ENCODE peak calls at places on chromosomes 2 and 18, in eight cellular contexts. One of them, this sample, is unnamed.

GRCh38 chr2:120833127-120833675 is 97.5 kb downstream of the GLI2 start:
- DNase-seq in heart right ventricle: no peak
- DNase-seq in K562: peak; percentile 9
- DNase-seq in kidney: no peak
- DNase-seq in BE2C: no peak
- DNase-seq in neural progenitor cell: no peak
- DNase-seq in AG10803: no peak
- DNase-seq in heart left ventricle: peak; percentile 33
- DNase-seq in this sample: no peak

GRCh38 chr2:88350641-88351601 is 101.6 kb downstream of the FOXI3 start:
- DNase-seq in heart right ventricle: peak; percentile 22
- DNase-seq in K562: peak; percentile 73
- DNase-seq in kidney: peak; percentile 78
- DNase-seq in BE2C: peak; percentile 28
- DNase-seq in neural progenitor cell: peak; percentile 84
- DNase-seq in AG10803: peak; percentile 18
- DNase-seq in heart left ventricle: peak; percentile 68
- DNase-seq in this sample: peak; percentile 31

GRCh38 chr2:191255756-191256312 is 10.6 kb downstream of the MYO1B start:
- DNase-seq in heart right ventricle: no peak
- DNase-seq in K562: no peak
- DNase-seq in kidney: no peak
- DNase-seq in BE2C: peak; percentile 28
- DNase-seq in neural progenitor cell: no peak
- DNase-seq in AG10803: no peak
- DNase-seq in heart left ventricle: no peak
- DNase-seq in this sample: no peak

GRCh38 chr2:8672940-8673339 is 8.9 kb upstream of the ID2 start:
- DNase-seq in heart right ventricle: no peak
- DNase-seq in K562: no peak
- DNase-seq in kidney: no peak
- DNase-seq in BE2C: no peak
- DNase-seq in neural progenitor cell: no peak
- DNase-seq in AG10803: no peak
- DNase-seq in heart left ventricle: no peak
- DNase-seq in this sample: no peak

GRCh38 chr2:99860720-99861375 is 281.5 kb downstream of the AFF3 start:
- DNase-seq in heart right ventricle: no peak
- DNase-seq in K562: no peak
- DNase-seq in kidney: no peak
- DNase-seq in BE2C: no peak
- DNase-seq in neural progenitor cell: no peak
- DNase-seq in AG10803: peak; percentile 41
- DNase-seq in heart left ventricle: no peak
- DNase-seq in this sample: no peak

GRCh38 chr18:58953627-58954026 is 89.0 kb downstream of the ZNF532 start:
- DNase-seq in heart right ventricle: peak; percentile 69
- DNase-seq in K562: no peak
- DNase-seq in kidney: no peak
- DNase-seq in BE2C: peak; percentile 27
- DNase-seq in neural progenitor cell: no peak
- DNase-seq in AG10803: no peak
- DNase-seq in heart left ventricle: no peak
- DNase-seq in this sample: peak; percentile 59

GRCh38 chr18:55781481-55781957 is 193.5 kb upstream of the TCF4 start:
- DNase-seq in heart right ventricle: peak; percentile 63
- DNase-seq in K562: peak; percentile 54
- DNase-seq in kidney: no peak
- DNase-seq in BE2C: peak; percentile 56
- DNase-seq in neural progenitor cell: peak; percentile 72
- DNase-seq in AG10803: peak; percentile 84
- DNase-seq in heart left ventricle: no peak
- DNase-seq in this sample: peak; percentile 76

GRCh38 chr2:8312861-8313768 is 368.7 kb upstream of the ID2 start:
- DNase-seq in heart right ventricle: no peak
- DNase-seq in K562: peak; percentile 70
- DNase-seq in kidney: no peak
- DNase-seq in BE2C: peak; percentile 57
- DNase-seq in neural progenitor cell: peak; percentile 39
- DNase-seq in AG10803: no peak
- DNase-seq in heart left ventricle: no peak
- DNase-seq in this sample: peak; percentile 82

GRCh38 chr18:36247036-36247435 is 50.5 kb upstream of the FHOD3 start:
- DNase-seq in heart right ventricle: no peak
- DNase-seq in K562: no peak
- DNase-seq in kidney: no peak
- DNase-seq in BE2C: no peak
- DNase-seq in neural progenitor cell: no peak
- DNase-seq in AG10803: no peak
- DNase-seq in heart left ventricle: no peak
- DNase-seq in this sample: no peak

GRCh38 chr18:76265375-76266225 is 229.4 kb downstream of the ZNF516 start:
- DNase-seq in heart right ventricle: no peak
- DNase-seq in K562: no peak
- DNase-seq in kidney: peak; percentile 89
- DNase-seq in BE2C: no peak
- DNase-seq in neural progenitor cell: no peak
- DNase-seq in AG10803: peak; percentile 63
- DNase-seq in heart left ventricle: no peak
- DNase-seq in this sample: no peak

GRCh38 chr2:113847144-113847543 is 42.7 kb upstream of the ACTR3 start:
- DNase-seq in heart right ventricle: no peak
- DNase-seq in K562: peak; percentile 40
- DNase-seq in kidney: no peak
- DNase-seq in BE2C: no peak
- DNase-seq in neural progenitor cell: no peak
- DNase-seq in AG10803: peak; percentile 54
- DNase-seq in heart left ventricle: no peak
- DNase-seq in this sample: no peak

GRCh38 chr18:58860747-58861224 is 3.9 kb upstream of the ZNF532 start:
- DNase-seq in heart right ventricle: no peak
- DNase-seq in K562: no peak
- DNase-seq in kidney: no peak
- DNase-seq in BE2C: no peak
- DNase-seq in neural progenitor cell: no peak
- DNase-seq in AG10803: no peak
- DNase-seq in heart left ventricle: no peak
- DNase-seq in this sample: no peak

GRCh38 chr18:5627756-5628511 is 84.1 kb upstream of the EPB41L3 start:
- DNase-seq in heart right ventricle: peak; percentile 19
- DNase-seq in K562: no peak
- DNase-seq in kidney: peak; percentile 78
- DNase-seq in BE2C: no peak
- DNase-seq in neural progenitor cell: no peak
- DNase-seq in AG10803: no peak
- DNase-seq in heart left ventricle: no peak
- DNase-seq in this sample: no peak
- H3K4me3 ChIP-seq in heart right ventricle: peak overlapping the region; percentile 52
- H3K4me3 ChIP-seq in K562: no peak overlapping the region
- H3K4me3 ChIP-seq in kidney: peak overlapping the region; percentile 20
- H3K4me3 ChIP-seq in BE2C: no peak overlapping the region
- H3K4me3 ChIP-seq in neural progenitor cell: peak overlapping the region; percentile 73
- H3K4me3 ChIP-seq in AG10803: peak overlapping the region; percentile 59
- H3K4me3 ChIP-seq in heart left ventricle: peak overlapping the region; percentile 73
- H3K4me3 ChIP-seq in this sample: peak overlapping the region; percentile 48

DNA sequence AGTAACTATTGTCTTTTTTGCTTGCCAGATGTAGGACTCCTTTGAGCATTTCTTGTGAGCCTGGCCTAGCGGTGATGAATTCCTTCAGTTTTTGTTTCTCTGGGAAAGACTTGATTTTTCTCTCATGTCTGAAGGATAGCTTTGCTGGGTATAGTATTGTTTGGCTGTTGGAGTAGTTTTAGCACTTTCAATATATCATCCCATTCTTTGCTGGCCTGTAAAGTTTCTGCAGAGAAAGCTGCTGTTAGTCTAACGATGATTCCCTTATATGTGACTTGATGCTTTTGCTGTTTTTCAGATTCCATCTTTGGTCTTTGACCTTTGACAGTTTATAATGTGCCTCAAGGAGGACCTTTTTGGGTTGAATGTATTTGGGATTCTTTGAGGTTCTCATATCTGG is 12.7 kb downstream of the ZDBF2 start:
- DNase-seq in heart right ventricle: no peak
- DNase-seq in K562: no peak
- DNase-seq in kidney: no peak
- DNase-seq in BE2C: no peak
- DNase-seq in neural progenitor cell: no peak
- DNase-seq in AG10803: no peak
- DNase-seq in heart left ventricle: no peak
- DNase-seq in this sample: no peak
- H3K4me3 ChIP-seq in heart right ventricle: no peak overlapping the region
- H3K4me3 ChIP-seq in K562: no peak overlapping the region
- H3K4me3 ChIP-seq in kidney: no peak overlapping the region
- H3K4me3 ChIP-seq in BE2C: no peak overlapping the region
- H3K4me3 ChIP-seq in neural progenitor cell: no peak overlapping the region
- H3K4me3 ChIP-seq in AG10803: no peak overlapping the region
- H3K4me3 ChIP-seq in heart left ventricle: no peak overlapping the region
- H3K4me3 ChIP-seq in this sample: no peak overlapping the region

GRCh38 chr2:204150695-204151240 is 214.2 kb downstream of the ICOS start:
- DNase-seq in heart right ventricle: no peak
- DNase-seq in K562: no peak
- DNase-seq in kidney: no peak
- DNase-seq in BE2C: no peak
- DNase-seq in neural progenitor cell: no peak
- DNase-seq in AG10803: no peak
- DNase-seq in heart left ventricle: no peak
- DNase-seq in this sample: no peak

GRCh38 chr2:204157684-204158083 is 221.1 kb downstream of the ICOS start:
- DNase-seq in heart right ventricle: no peak
- DNase-seq in K562: no peak
- DNase-seq in kidney: no peak
- DNase-seq in BE2C: no peak
- DNase-seq in neural progenitor cell: no peak
- DNase-seq in AG10803: no peak
- DNase-seq in heart left ventricle: no peak
- DNase-seq in this sample: no peak

GRCh38 chr2:204154863-204155262 is 218.3 kb downstream of the ICOS start:
- DNase-seq in heart right ventricle: no peak
- DNase-seq in K562: no peak
- DNase-seq in kidney: no peak
- DNase-seq in BE2C: no peak
- DNase-seq in neural progenitor cell: no peak
- DNase-seq in AG10803: no peak
- DNase-seq in heart left ventricle: no peak
- DNase-seq in this sample: no peak

GRCh38 chr2:204152616-204153015 is 216.1 kb downstream of the ICOS start:
- DNase-seq in heart right ventricle: no peak
- DNase-seq in K562: no peak
- DNase-seq in kidney: no peak
- DNase-seq in BE2C: no peak
- DNase-seq in neural progenitor cell: peak; percentile 39
- DNase-seq in AG10803: peak; percentile 7
- DNase-seq in heart left ventricle: no peak
- DNase-seq in this sample: no peak
- H3K4me3 ChIP-seq in heart right ventricle: no peak overlapping the region
- H3K4me3 ChIP-seq in K562: no peak overlapping the region
- H3K4me3 ChIP-seq in kidney: no peak overlapping the region
- H3K4me3 ChIP-seq in BE2C: no peak overlapping the region
- H3K4me3 ChIP-seq in neural progenitor cell: no peak overlapping the region
- H3K4me3 ChIP-seq in AG10803: no peak overlapping the region
- H3K4me3 ChIP-seq in heart left ventricle: no peak overlapping the region
- H3K4me3 ChIP-seq in this sample: no peak overlapping the region

DNA sequence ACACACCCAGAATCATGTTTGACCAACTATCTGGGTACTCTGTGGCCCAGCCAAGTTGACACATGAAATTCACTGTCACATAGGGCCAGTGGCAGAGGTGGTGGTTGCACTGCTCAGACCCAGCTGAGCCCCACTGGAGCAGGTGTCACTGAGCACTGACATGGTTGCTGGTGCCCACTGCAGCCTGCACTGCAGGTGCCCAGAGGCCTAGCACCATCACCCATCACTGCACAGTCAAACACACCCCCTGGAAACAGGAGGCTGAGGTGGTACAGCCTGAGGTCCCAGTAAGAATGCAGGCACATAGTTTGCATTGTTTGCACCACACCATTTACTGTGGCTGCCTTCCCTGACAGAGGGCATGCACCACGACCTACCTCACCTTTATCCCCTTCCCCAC is 278.7 kb upstream of the MGAT5 start:
- DNase-seq in heart right ventricle: no peak
- DNase-seq in K562: no peak
- DNase-seq in kidney: no peak
- DNase-seq in BE2C: no peak
- DNase-seq in neural progenitor cell: no peak
- DNase-seq in AG10803: no peak
- DNase-seq in heart left ventricle: no peak
- DNase-seq in this sample: no peak
- H3K4me3 ChIP-seq in heart right ventricle: no peak overlapping the region
- H3K4me3 ChIP-seq in K562: no peak overlapping the region
- H3K4me3 ChIP-seq in kidney: no peak overlapping the region
- H3K4me3 ChIP-seq in BE2C: no peak overlapping the region
- H3K4me3 ChIP-seq in neural progenitor cell: no peak overlapping the region
- H3K4me3 ChIP-seq in AG10803: no peak overlapping the region
- H3K4me3 ChIP-seq in heart left ventricle: no peak overlapping the region
- H3K4me3 ChIP-seq in this sample: no peak overlapping the region